ENCODE peak calls at places on chromosome 15, in six cellular contexts. Q is stomach, P is GM12878, L is tibial nerve, G is A549, S is PC-3. N is an unnamed sample.

GRCh38 chr15:89662893-89663673 is 7.8 kb upstream of the KIF7 start:
- DNase-seq in G (no peak), Q (peak), P (no peak), L (peak), S (peak), N (no peak)

GRCh38 chr15:56805466-56806146 is 72.3 kb upstream of the ZNF280D start:
- DNase-seq in S (peak), G (peak), P (no peak), L (no peak), Q (no peak), N (peak)

GRCh38 chr15:68783226-68784054 is 37.3 kb downstream of the ANP32A start:
- DNase-seq in L (no peak), P (no peak), S (peak), Q (peak), G (peak), N (no peak)

GRCh38 chr15:90097475-90097874 is 4.8 kb downstream of the IDH2 start:
- DNase-seq in Q (no peak), S (no peak), G (no peak), P (peak), L (no peak), N (peak)

GRCh38 chr15:58517252-58517681 is 85.5 kb downstream of the LIPC start:
- DNase-seq in Q (no peak), G (peak), S (no peak), P (peak), L (no peak), N (no peak)

GRCh38 chr15:51368307-51368706 is 26.9 kb downstream of the GLDN start:
- DNase-seq in S (no peak), G (no peak), Q (no peak), L (no peak), P (no peak), N (no peak)

GRCh38 chr15:99632521-99632920 is 66.7 kb downstream of the MEF2A start:
- DNase-seq in Q (no peak), S (no peak), L (no peak), P (no peak), G (no peak), N (no peak)

GRCh38 chr15:74843891-74844299 is 939 bp upstream of the ULK3 start:
- DNase-seq in P (no peak), G (no peak), L (no peak), S (no peak), Q (no peak), N (no peak)

GRCh38 chr15:67967871-67968423 is 86.2 kb upstream of the PIAS1 start:
- DNase-seq in L (peak), P (no peak), S (no peak), Q (peak), G (no peak), N (peak)

GRCh38 chr15:64681424-64682024 is 93.9 kb downstream of the RBPMS2 start:
- DNase-seq in S (peak), G (peak), Q (peak), L (no peak), P (no peak), N (no peak)

GRCh38 chr15:58698887-58699641 is 50.4 kb downstream of the ADAM10 start:
- DNase-seq in Q (no peak), S (no peak), P (no peak), G (no peak), L (no peak), N (no peak)

GRCh38 chr15:28876131-28876844 is 9.5 kb upstream of the APBA2 start:
- DNase-seq in P (no peak), G (no peak), Q (no peak), S (no peak), L (no peak), N (no peak)

GRCh38 chr15:59918994-59919951 is 84.8 kb upstream of the FOXB1 start:
- DNase-seq in P (peak), Q (no peak), G (peak), S (peak), L (no peak), N (peak)

GRCh38 chr15:101126618-101127502 is 125.0 kb downstream of the CHSY1 start:
- DNase-seq in Q (no peak), P (no peak), L (no peak), S (peak), G (no peak), N (peak)

GRCh38 chr15:57156210-57156887 is 220.0 kb upstream of the CGNL1 start:
- DNase-seq in L (no peak), P (no peak), S (no peak), G (no peak), Q (no peak), N (no peak)

GRCh38 chr15:91559066-91559465 is 294.4 kb upstream of the SLCO3A1 start:
- DNase-seq in P (no peak), Q (no peak), L (no peak), G (no peak), S (no peak), N (no peak)

GRCh38 chr15:65399001-65399706 is 21.4 kb upstream of the IGDCC3 start:
- DNase-seq in Q (no peak), P (no peak), G (no peak), S (no peak), L (no peak), N (no peak)

GRCh38 chr15:91867581-91868026 is 14.1 kb downstream of the SLCO3A1 start:
- DNase-seq in S (peak), L (no peak), P (no peak), Q (peak), G (peak), N (no peak)

GRCh38 chr15:36110659-36110993 is 468.8 kb upstream of the CDIN1 start:
- DNase-seq in Q (no peak), P (no peak), L (no peak), S (no peak), G (no peak), N (no peak)

GRCh38 chr15:70475921-70476320 is 287.4 kb downstream of the UACA start:
- DNase-seq in Q (no peak), G (peak), S (no peak), L (no peak), P (no peak), N (no peak)

GRCh38 chr15:65171428-65171827 is 13.7 kb downstream of the CLPX start:
- DNase-seq in G (peak), P (no peak), S (peak), Q (no peak), L (no peak), N (no peak)

GRCh38 chr15:31606942-31607497 is 280.4 kb downstream of the KLF13 start:
- DNase-seq in S (no peak), Q (no peak), P (no peak), L (no peak), G (no peak), N (no peak)

DNA sequence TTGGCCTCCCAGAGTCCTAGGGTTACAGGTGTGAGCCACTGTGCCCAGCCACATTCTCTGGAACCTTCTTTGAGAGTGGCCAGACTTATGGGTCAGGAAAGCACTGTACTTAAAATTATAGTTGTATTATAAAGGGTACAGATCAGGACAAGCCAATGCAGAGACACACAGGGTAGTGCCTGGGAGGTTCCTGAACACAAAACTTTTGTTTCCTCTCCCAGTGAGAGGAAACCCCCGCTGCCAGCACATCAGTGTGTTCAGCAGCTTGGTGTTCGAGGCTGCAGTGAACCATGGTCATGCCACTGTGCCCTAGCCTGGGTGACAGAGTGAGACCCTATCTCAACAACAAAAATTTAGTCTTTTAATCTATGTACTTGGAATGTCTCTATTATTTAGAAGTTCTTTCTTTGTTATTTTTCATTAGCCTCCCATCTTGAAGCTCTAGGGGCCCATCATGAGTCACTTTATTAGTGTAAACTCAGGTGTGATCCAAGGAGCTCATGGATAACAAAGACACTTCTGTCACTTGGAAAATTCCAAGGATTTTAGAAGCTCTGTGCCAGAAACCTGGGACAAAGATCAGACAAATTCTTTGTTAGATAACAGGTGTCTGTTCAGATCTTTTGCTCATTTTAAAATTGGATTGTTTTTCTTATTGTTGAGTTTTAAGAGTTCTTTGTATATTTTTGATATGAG is 7.8 kb downstream of the BLOC1S6 start:
- DNase-seq in Q (no peak), G (no peak), P (no peak), L (no peak), S (peak), N (no peak)
- TF ChIP-seq CTCF in Q (no peak), G (no peak), P (no peak), L (no peak), S (no peak), N (no peak)

GRCh38 chr15:71677766-71678165 is 132.6 kb upstream of the NR2E3 start:
- DNase-seq in S (no peak), Q (no peak), P (no peak), G (no peak), L (no peak), N (no peak)
- H3K4me3 ChIP-seq in S (no peak), Q (no peak), P (no peak), G (no peak), L (no peak), N (no peak)

GRCh38 chr15:40038654-40039543 is at the start of gene SRP14:
- DNase-seq in L (peak), Q (peak), P (peak), S (peak), G (peak), N (peak)
- TF ChIP-seq CTCF in L (no peak), Q (peak), P (no peak), S (no peak), G (no peak), N (no peak)

GRCh38 chr15:73318463-73319351 is 50.1 kb downstream of the HCN4 start:
- DNase-seq in L (no peak), P (no peak), S (no peak), Q (no peak), G (no peak), N (peak)
- H3K4me3 ChIP-seq in L (no peak), P (no peak), S (no peak), Q (no peak), G (no peak), N (no peak)

GRCh38 chr15:22995786-22996185 is 15.6 kb upstream of the CYFIP1 start:
- DNase-seq in P (no peak), L (no peak), G (no peak), Q (no peak), S (no peak), N (no peak)

GRCh38 chr15:22988811-22989210 is 8.6 kb upstream of the CYFIP1 start:
- DNase-seq in P (no peak), Q (no peak), L (no peak), G (no peak), S (no peak), N (no peak)

GRCh38 chr15:22992026-22992331 is 11.8 kb upstream of the CYFIP1 start:
- DNase-seq in G (no peak), S (no peak), L (no peak), P (no peak), Q (no peak), N (no peak)

GRCh38 chr15:22989576-22990477 is 9.7 kb upstream of the CYFIP1 start:
- DNase-seq in G (peak), Q (peak), P (no peak), L (no peak), S (peak), N (no peak)
- TF ChIP-seq CTCF in G (no peak), Q (no peak), P (no peak), L (no peak), S (peak), N (no peak)